ENCODE peak calls at places on chromosomes 3 and 15, in ten cellular contexts. F is effector memory CD8-positive, alpha-beta T cell; R is PC-9; C is adipocyte; N is NCI-H2029; L is NCI-H2081; V is SK-MEL-5; D is mucosa of gallbladder; Z is SJSA1; B is ovary. J is an unnamed sample.

GRCh38 chr15:31328425-31328998 is 1.9 kb downstream of the KLF13 start:
- DNase-seq in F (peak), R (no peak), C (peak), N (no peak), L (no peak), V (no peak), D (no peak), Z (no peak), B (no peak), J (peak)

GRCh38 chr15:49887604-49888340 is 231.3 kb downstream of the ATP8B4 start:
- DNase-seq in F (no peak), R (no peak), C (no peak), N (no peak), L (no peak), V (no peak), D (no peak), Z (no peak), B (no peak), J (no peak)

GRCh38 chr3:17831366-17831765 is 88.9 kb upstream of the TBC1D5 start:
- DNase-seq in F (no peak), R (no peak), C (peak), N (no peak), L (no peak), V (no peak), D (no peak), Z (no peak), B (no peak), J (no peak)

GRCh38 chr3:169394316-169394715 is 269.2 kb downstream of the MECOM start:
- DNase-seq in F (no peak), R (no peak), C (no peak), N (no peak), L (no peak), V (no peak), D (no peak), Z (no peak), B (no peak), J (no peak)

GRCh38 chr15:51338496-51338895 is at the start of gene CYP19A1:
- DNase-seq in F (no peak), R (no peak), C (no peak), N (no peak), L (no peak), V (no peak), D (no peak), Z (no peak), B (no peak), J (no peak)

GRCh38 chr3:51297333-51297732 is 87.8 kb upstream of the MANF start:
- DNase-seq in F (no peak), R (no peak), C (no peak), N (no peak), L (no peak), V (no peak), D (no peak), Z (no peak), B (no peak), J (no peak)

GRCh38 chr15:51793521-51793920 is 35.9 kb upstream of the TMOD3 start:
- DNase-seq in F (no peak), R (no peak), C (peak), N (no peak), L (no peak), V (no peak), D (no peak), Z (no peak), B (peak), J (no peak)

GRCh38 chr3:23372296-23372695 is 169.2 kb downstream of the UBE2E2 start:
- DNase-seq in F (no peak), R (no peak), C (peak), N (no peak), L (no peak), V (no peak), D (no peak), Z (no peak), B (no peak), J (no peak)

GRCh38 chr15:58559904-58560588 is 128.3 kb downstream of the LIPC start:
- DNase-seq in F (no peak), R (no peak), C (no peak), N (no peak), L (no peak), V (no peak), D (no peak), Z (no peak), B (no peak), J (no peak)

GRCh38 chr15:69906256-69907185 is 191.2 kb downstream of the TLE3 start:
- DNase-seq in F (no peak), R (peak), C (peak), N (no peak), L (no peak), V (no peak), D (no peak), Z (peak), B (no peak), J (no peak)

GRCh38 chr3:129560269-129560787 is 17.4 kb downstream of the H1-8 start:
- DNase-seq in F (no peak), R (peak), C (peak), N (no peak), L (no peak), V (no peak), D (no peak), Z (peak), B (peak), J (no peak)

J was measured in germinal center.